ENCODE peak calls at places on chromosomes 7 and 10, in five cellular contexts. One of them, this sample, is unnamed.
A peak's percentile ranks its signal among the peaks of the same experiment; 100 is the strongest.

GRCh38 chr10:24513155-24513554 is 210.5 kb downstream of the ARHGAP21 start:
- DNase-seq in activated T-helper 1 cell treated with Interleukin-2 at 50 U/mL for 16 hours: no peak
- DNase-seq in NCI-H2081: no peak
- DNase-seq in HTR-8/SVneo: peak; percentile 32
- DNase-seq in fibroblast of mammary gland: peak; percentile 45
- DNase-seq in this sample: no peak

GRCh38 chr10:98170249-98171117 is 36.0 kb downstream of the R3HCC1L start:
- DNase-seq in HTR-8/SVneo: peak; percentile 48
- DNase-seq in fibroblast of mammary gland: peak; percentile 59
- DNase-seq in NCI-H2081: peak; percentile 27
- DNase-seq in activated T-helper 1 cell treated with Interleukin-2 at 50 U/mL for 16 hours: no peak
- DNase-seq in this sample: peak; percentile 5

GRCh38 chr10:93512565-93512964 is 16.2 kb downstream of the CEP55 start:
- DNase-seq in fibroblast of mammary gland: peak; percentile 52
- DNase-seq in activated T-helper 1 cell treated with Interleukin-2 at 50 U/mL for 16 hours: no peak
- DNase-seq in HTR-8/SVneo: no peak
- DNase-seq in NCI-H2081: no peak
- DNase-seq in this sample: no peak

GRCh38 chr7:30743371-30744074 is 8.4 kb upstream of the INMT start:
- DNase-seq in activated T-helper 1 cell treated with Interleukin-2 at 50 U/mL for 16 hours: no peak
- DNase-seq in NCI-H2081: no peak
- DNase-seq in fibroblast of mammary gland: peak; percentile 47
- DNase-seq in HTR-8/SVneo: peak; percentile 41
- DNase-seq in this sample: no peak

GRCh38 chr10:43076311-43076875 is 476 bp upstream of the RET start:
- DNase-seq in activated T-helper 1 cell treated with Interleukin-2 at 50 U/mL for 16 hours: no peak
- DNase-seq in HTR-8/SVneo: no peak
- DNase-seq in NCI-H2081: no peak
- DNase-seq in fibroblast of mammary gland: no peak
- DNase-seq in this sample: no peak

GRCh38 chr7:101173752-101174244 is 6.3 kb downstream of the NAT16 start:
- DNase-seq in activated T-helper 1 cell treated with Interleukin-2 at 50 U/mL for 16 hours: no peak
- DNase-seq in fibroblast of mammary gland: peak; percentile 55
- DNase-seq in HTR-8/SVneo: no peak
- DNase-seq in NCI-H2081: no peak
- DNase-seq in this sample: no peak

GRCh38 chr7:23210502-23210901 is 28.7 kb downstream of the NUP42 start:
- DNase-seq in activated T-helper 1 cell treated with Interleukin-2 at 50 U/mL for 16 hours: no peak
- DNase-seq in NCI-H2081: no peak
- DNase-seq in fibroblast of mammary gland: no peak
- DNase-seq in HTR-8/SVneo: no peak
- DNase-seq in this sample: no peak

GRCh38 chr7:126715076-126715475 is 537.7 kb downstream of the GRM8 start:
- DNase-seq in NCI-H2081: peak; percentile 71
- DNase-seq in HTR-8/SVneo: no peak
- DNase-seq in fibroblast of mammary gland: no peak
- DNase-seq in activated T-helper 1 cell treated with Interleukin-2 at 50 U/mL for 16 hours: no peak
- DNase-seq in this sample: no peak

GRCh38 chr10:31261502-31262311 is 57.3 kb upstream of the ZEB1 start:
- DNase-seq in HTR-8/SVneo: no peak
- DNase-seq in NCI-H2081: no peak
- DNase-seq in fibroblast of mammary gland: peak; percentile 92
- DNase-seq in activated T-helper 1 cell treated with Interleukin-2 at 50 U/mL for 16 hours: no peak
- DNase-seq in this sample: no peak

GRCh38 chr10:20573924-20574323 is 323.2 kb downstream of the NEBL start:
- DNase-seq in NCI-H2081: no peak
- DNase-seq in HTR-8/SVneo: no peak
- DNase-seq in fibroblast of mammary gland: no peak
- DNase-seq in activated T-helper 1 cell treated with Interleukin-2 at 50 U/mL for 16 hours: no peak
- DNase-seq in this sample: no peak

GRCh38 chr7:4479367-4480039 is 202.6 kb upstream of the FOXK1 start:
- DNase-seq in HTR-8/SVneo: peak; percentile 88
- DNase-seq in activated T-helper 1 cell treated with Interleukin-2 at 50 U/mL for 16 hours: no peak
- DNase-seq in NCI-H2081: peak; percentile 76
- DNase-seq in fibroblast of mammary gland: peak; percentile 31
- DNase-seq in this sample: no peak

GRCh38 chr7:147406521-147407115 is 1183.9 kb upstream of the C7orf33 start:
- DNase-seq in NCI-H2081: no peak
- DNase-seq in fibroblast of mammary gland: peak; percentile 6
- DNase-seq in activated T-helper 1 cell treated with Interleukin-2 at 50 U/mL for 16 hours: no peak
- DNase-seq in HTR-8/SVneo: no peak
- DNase-seq in this sample: no peak

GRCh38 chr7:134761206-134761786 is 18.1 kb upstream of the CALD1 start:
- DNase-seq in HTR-8/SVneo: no peak
- DNase-seq in activated T-helper 1 cell treated with Interleukin-2 at 50 U/mL for 16 hours: no peak
- DNase-seq in NCI-H2081: no peak
- DNase-seq in fibroblast of mammary gland: no peak
- DNase-seq in this sample: no peak

GRCh38 chr7:149686001-149686400 is 87.4 kb downstream of the ZNF467 start:
- DNase-seq in HTR-8/SVneo: no peak
- DNase-seq in activated T-helper 1 cell treated with Interleukin-2 at 50 U/mL for 16 hours: no peak
- DNase-seq in fibroblast of mammary gland: peak; percentile 87
- DNase-seq in NCI-H2081: no peak
- DNase-seq in this sample: no peak

GRCh38 chr10:4183761-4184261 is 398.8 kb upstream of the KLF6 start:
- DNase-seq in NCI-H2081: no peak
- DNase-seq in HTR-8/SVneo: no peak
- DNase-seq in activated T-helper 1 cell treated with Interleukin-2 at 50 U/mL for 16 hours: no peak
- DNase-seq in fibroblast of mammary gland: peak; percentile 81
- DNase-seq in this sample: no peak

GRCh38 chr10:79148452-79149344 is 79.9 kb downstream of the ZMIZ1 start:
- DNase-seq in fibroblast of mammary gland: peak; percentile 76
- DNase-seq in HTR-8/SVneo: no peak
- DNase-seq in NCI-H2081: no peak
- DNase-seq in activated T-helper 1 cell treated with Interleukin-2 at 50 U/mL for 16 hours: no peak
- DNase-seq in this sample: peak; percentile 85

GRCh38 chr10:49749144-49749543 is 13.0 kb downstream of the OGDHL start:
- DNase-seq in NCI-H2081: no peak
- DNase-seq in fibroblast of mammary gland: no peak
- DNase-seq in HTR-8/SVneo: no peak
- DNase-seq in activated T-helper 1 cell treated with Interleukin-2 at 50 U/mL for 16 hours: no peak
- DNase-seq in this sample: no peak

GRCh38 chr7:133846203-133846945 is 280.8 kb upstream of the LRGUK start:
- DNase-seq in activated T-helper 1 cell treated with Interleukin-2 at 50 U/mL for 16 hours: no peak
- DNase-seq in HTR-8/SVneo: no peak
- DNase-seq in NCI-H2081: peak; percentile 31
- DNase-seq in fibroblast of mammary gland: no peak
- DNase-seq in this sample: no peak

GRCh38 chr7:4236389-4236788 is 445.7 kb upstream of the FOXK1 start:
- DNase-seq in activated T-helper 1 cell treated with Interleukin-2 at 50 U/mL for 16 hours: no peak
- DNase-seq in HTR-8/SVneo: no peak
- DNase-seq in fibroblast of mammary gland: no peak
- DNase-seq in NCI-H2081: no peak
- DNase-seq in this sample: no peak

GRCh38 chr10:104098360-104098925 is 12.8 kb upstream of the COL17A1 start:
- DNase-seq in NCI-H2081: no peak
- DNase-seq in HTR-8/SVneo: no peak
- DNase-seq in fibroblast of mammary gland: peak; percentile 16
- DNase-seq in activated T-helper 1 cell treated with Interleukin-2 at 50 U/mL for 16 hours: no peak
- DNase-seq in this sample: no peak

This sample was measured in substantia nigra.